ENCODE peak calls at places on chromosomes 3 and 15, in eight cellular contexts. R is endothelial cell, S is omental fat pad, Y is heart left ventricle, C is PC-3, O is body of pancreas, M is fibroblast of lung, N is osteoblast. Z is an unnamed sample.

GRCh38 chr3:137105277-137105977 is 147.6 kb downstream of the IL20RB start:
- DNase-seq in R (peak), S (no peak), Y (no peak), C (peak), O (peak), M (peak), N (no peak), Z (no peak)

GRCh38 chr15:26048669-26049068 is 185.5 kb upstream of the ATP10A start:
- DNase-seq in R (no peak), S (no peak), Y (no peak), C (no peak), O (no peak), M (no peak), N (no peak), Z (no peak)

GRCh38 chr3:134326760-134327593 is 47.3 kb downstream of the AMOTL2 start:
- DNase-seq in R (no peak), S (no peak), Y (no peak), C (peak), O (peak), M (peak), N (peak), Z (peak)

GRCh38 chr3:151278223-151278622 is at the start of gene P2RY14:
- DNase-seq in R (no peak), S (no peak), Y (no peak), C (no peak), O (no peak), M (no peak), N (no peak), Z (no peak)

GRCh38 chr3:130779486-130779885 is 32.9 kb upstream of the PIK3R4 start:
- DNase-seq in R (no peak), S (no peak), Y (no peak), C (no peak), O (no peak), M (no peak), N (no peak), Z (no peak)

GRCh38 chr3:42187936-42188335 is 78.0 kb downstream of the CCK start:
- DNase-seq in R (no peak), S (no peak), Y (no peak), C (no peak), O (no peak), M (no peak), N (no peak), Z (no peak)

GRCh38 chr3:42755681-42756578 is 17.1 kb downstream of the CCDC13 start:
- DNase-seq in R (no peak), S (no peak), Y (no peak), C (peak), O (no peak), M (peak), N (no peak), Z (no peak)

GRCh38 chr3:168914662-168915061 is 748.9 kb downstream of the MECOM start:
- DNase-seq in R (no peak), S (no peak), Y (no peak), C (peak), O (no peak), M (peak), N (no peak), Z (no peak)

GRCh38 chr3:125679258-125679657 is 84.0 kb upstream of the OSBPL11 start:
- DNase-seq in R (no peak), S (no peak), Y (no peak), C (no peak), O (no peak), M (no peak), N (no peak), Z (no peak)

GRCh38 chr3:157906627-157907026 is 199.6 kb downstream of the SHOX2 start:
- DNase-seq in R (no peak), S (no peak), Y (no peak), C (peak), O (no peak), M (peak), N (no peak), Z (peak)

GRCh38 chr3:112734718-112735350 is 93.9 kb upstream of the CCDC80 start:
- DNase-seq in R (peak), S (peak), Y (peak), C (peak), O (peak), M (peak), N (no peak), Z (peak)

GRCh38 chr3:126417461-126418255 is 22.9 kb downstream of the CFAP100 start:
- DNase-seq in R (no peak), S (no peak), Y (no peak), C (no peak), O (no peak), M (no peak), N (peak), Z (no peak)

GRCh38 chr15:28932361-28932760 is 46.6 kb downstream of the APBA2 start:
- DNase-seq in R (no peak), S (no peak), Y (no peak), C (no peak), O (no peak), M (no peak), N (no peak), Z (no peak)

GRCh38 chr3:130901463-130902204 is 7.8 kb downstream of the ATP2C1 start:
- DNase-seq in R (no peak), S (no peak), Y (no peak), C (no peak), O (no peak), M (no peak), N (no peak), Z (no peak)

GRCh38 chr3:138437281-138437680 is 2.9 kb downstream of the ESYT3 start:
- DNase-seq in R (no peak), S (no peak), Y (no peak), C (no peak), O (no peak), M (no peak), N (no peak), Z (no peak)

GRCh38 chr3:39166134-39166710 is 12.8 kb upstream of the CSRNP1 start:
- DNase-seq in R (no peak), S (no peak), Y (no peak), C (peak), O (no peak), M (peak), N (peak), Z (no peak)

GRCh38 chr3:107124885-107125284 is 252.4 kb upstream of the CCDC54 start:
- DNase-seq in R (no peak), S (no peak), Y (peak), C (peak), O (no peak), M (peak), N (no peak), Z (no peak)

GRCh38 chr15:96894669-96895068 is 564.2 kb downstream of the NR2F2 start:
- DNase-seq in R (no peak), S (no peak), Y (no peak), C (no peak), O (no peak), M (no peak), N (no peak), Z (no peak)

GRCh38 chr15:96388673-96389072 is 58.2 kb downstream of the NR2F2 start:
- DNase-seq in R (no peak), S (no peak), Y (no peak), C (no peak), O (no peak), M (no peak), N (no peak), Z (no peak)

GRCh38 chr3:49346797-49347251 is 7.0 kb upstream of the USP4 start:
- DNase-seq in R (no peak), S (no peak), Y (no peak), C (peak), O (no peak), M (peak), N (peak), Z (no peak)

GRCh38 chr3:62793961-62794360 is 81.3 kb downstream of the CADPS start:
- DNase-seq in R (no peak), S (no peak), Y (no peak), C (no peak), O (no peak), M (peak), N (no peak), Z (no peak)

GRCh38 chr15:69337133-69337532 is 38.4 kb downstream of the PAQR5 start:
- DNase-seq in R (no peak), S (no peak), Y (no peak), C (peak), O (no peak), M (peak), N (no peak), Z (no peak)

GRCh38 chr3:135806342-135806741 is 159.2 kb upstream of the PPP2R3A start:
- DNase-seq in R (no peak), S (no peak), Y (no peak), C (no peak), O (no peak), M (peak), N (no peak), Z (no peak)

GRCh38 chr3:139940622-139941021 is 5.6 kb downstream of the CLSTN2 start:
- DNase-seq in R (no peak), S (no peak), Y (no peak), C (no peak), O (no peak), M (no peak), N (no peak), Z (no peak)

GRCh38 chr3:176953106-176954080 is 243.9 kb downstream of the TBL1XR1 start:
- DNase-seq in R (no peak), S (no peak), Y (peak), C (peak), O (peak), M (peak), N (peak), Z (peak)

GRCh38 chr3:11558002-11558401 is 85.7 kb downstream of the VGLL4 start:
- DNase-seq in R (no peak), S (no peak), Y (no peak), C (peak), O (no peak), M (peak), N (peak), Z (no peak)

GRCh38 chr3:56919137-56919796 is 117.5 kb upstream of the ARHGEF3 start:
- DNase-seq in R (no peak), S (no peak), Y (no peak), C (no peak), O (no peak), M (no peak), N (no peak), Z (no peak)

GRCh38 chr15:52236015-52236414 is 44.8 kb upstream of the GNB5 start:
- DNase-seq in R (no peak), S (no peak), Y (no peak), C (no peak), O (no peak), M (no peak), N (no peak), Z (no peak)

GRCh38 chr3:12714278-12714677 is 44.8 kb downstream of the TMEM40 start:
- DNase-seq in R (no peak), S (no peak), Y (no peak), C (no peak), O (no peak), M (no peak), N (no peak), Z (no peak)

GRCh38 chr15:86624261-86625036 is 544.8 kb downstream of the AGBL1 start:
- DNase-seq in R (peak), S (no peak), Y (peak), C (peak), O (peak), M (peak), N (peak), Z (peak)

GRCh38 chr3:98754483-98754882 is 8.7 kb upstream of the ST3GAL6 start:
- DNase-seq in R (no peak), S (no peak), Y (no peak), C (no peak), O (no peak), M (no peak), N (no peak), Z (no peak)

DNA sequence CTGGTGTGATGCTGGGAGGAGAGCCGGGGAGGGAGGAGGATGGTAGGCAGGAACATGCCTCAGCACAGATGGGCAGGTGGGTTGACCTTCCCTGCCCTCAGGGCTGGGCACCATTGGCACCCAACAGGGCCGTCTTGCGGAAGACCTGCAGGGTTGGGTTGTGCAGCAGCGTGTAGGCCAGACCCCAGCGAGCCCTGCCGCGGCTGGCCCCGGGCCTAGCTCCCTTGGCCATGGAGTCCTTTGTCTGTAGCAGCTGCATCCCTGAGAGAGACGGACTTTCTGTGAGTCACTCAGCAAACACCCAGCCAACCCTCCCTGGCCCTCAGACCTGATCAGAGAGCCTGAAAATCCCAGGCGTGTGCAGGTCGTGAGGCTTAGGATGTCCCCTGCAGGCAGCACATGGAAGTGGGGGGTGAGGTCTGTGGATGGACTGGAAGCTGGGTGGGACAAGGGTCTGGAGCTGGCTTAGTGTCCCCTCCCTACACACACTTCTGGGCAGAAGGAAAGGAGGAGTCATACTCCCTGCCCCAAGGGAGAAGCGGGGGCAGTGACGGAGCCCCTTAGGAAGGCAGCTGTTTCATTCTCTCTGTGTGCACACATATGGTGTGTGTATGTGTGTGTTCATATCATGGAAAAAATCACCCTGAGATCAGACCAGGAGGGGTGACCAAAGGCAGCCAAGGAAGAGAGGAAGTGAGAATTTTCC is 6.6 kb downstream of the ISLR start:
- DNase-seq in R (no peak), S (no peak), Y (peak), C (peak), O (no peak), M (peak), N (peak), Z (no peak)
- TF ChIP-seq CTCF in R (no peak), S (no peak), Y (peak), C (no peak), O (no peak), M (no peak), N (no peak), Z (no peak)

GRCh38 chr3:88002448-88002847 is 56.4 kb downstream of the CGGBP1 start:
- DNase-seq in R (no peak), S (no peak), Y (no peak), C (no peak), O (no peak), M (no peak), N (no peak), Z (no peak)
- TF ChIP-seq CTCF in R (no peak), S (no peak), Y (no peak), C (no peak), O (no peak), M (no peak), N (no peak), Z (no peak)

DNA sequence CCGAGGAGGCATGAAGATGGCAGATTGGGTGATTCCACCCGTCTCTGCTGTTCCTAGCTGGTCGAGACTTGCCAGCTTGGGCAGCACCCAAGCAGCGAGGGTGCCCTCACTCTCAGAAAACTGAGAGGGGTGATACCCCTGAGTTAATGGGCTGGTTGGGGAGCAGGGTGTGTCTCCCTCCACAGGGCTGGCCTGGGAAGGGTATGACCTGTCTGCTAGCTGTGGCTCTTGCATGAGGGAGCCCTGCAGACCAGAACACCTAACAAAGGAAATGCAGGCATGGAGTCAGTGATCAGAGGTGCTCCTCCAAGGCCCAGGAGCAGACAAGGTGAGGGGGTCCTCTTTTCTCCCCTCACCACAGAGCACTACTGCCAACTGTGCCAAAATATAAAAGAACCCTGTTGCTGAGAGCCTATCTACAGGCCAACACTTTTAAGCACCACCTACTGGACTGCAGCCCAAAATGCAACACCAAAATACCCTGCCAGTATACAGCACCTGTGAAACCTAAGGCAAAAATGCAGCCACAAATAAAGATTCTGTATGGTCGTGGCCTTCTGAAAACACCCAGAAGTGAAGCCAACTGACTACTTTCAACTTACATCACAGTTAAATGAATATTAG is 35.8 kb upstream of the PPM1L start:
- DNase-seq in R (no peak), S (no peak), Y (no peak), C (peak), O (peak), M (no peak), N (no peak), Z (no peak)
- TF ChIP-seq CTCF in R (peak), S (no peak), Y (peak), C (peak), O (no peak), M (no peak), N (no peak), Z (no peak)

DNA sequence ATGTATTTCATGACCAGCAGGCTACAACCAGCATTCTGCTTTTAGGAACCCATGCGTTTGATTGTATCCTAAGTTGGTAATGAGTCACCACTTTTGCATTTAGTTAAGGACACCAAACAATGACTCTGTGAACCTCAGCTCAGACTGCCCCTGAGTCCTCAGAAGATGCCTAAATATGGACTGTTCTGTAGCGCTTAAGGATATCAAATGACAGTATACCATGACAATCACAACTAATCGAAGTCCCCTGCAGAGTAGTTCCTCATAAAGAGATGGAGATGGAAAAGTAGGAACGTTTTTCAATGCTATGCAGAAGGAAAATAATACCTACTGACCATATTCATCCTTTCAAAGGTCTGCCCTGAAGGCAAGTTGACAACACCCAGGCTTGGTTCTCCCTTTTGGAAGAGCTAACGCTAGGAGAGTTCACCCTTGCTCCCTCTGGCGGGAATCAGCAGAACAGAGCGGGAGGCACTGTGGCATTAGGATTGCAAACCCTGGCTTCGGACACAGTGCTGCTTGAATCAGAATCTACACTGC is 508.6 kb downstream of the FHIT start:
- DNase-seq in R (peak), S (no peak), Y (no peak), C (peak), O (no peak), M (peak), N (peak), Z (no peak)
- TF ChIP-seq CTCF in R (peak), S (no peak), Y (no peak), C (peak), O (no peak), M (peak), N (peak), Z (peak)

GRCh38 chr3:159928692-159929091 is 59.9 kb upstream of the IL12A start:
- DNase-seq in R (no peak), S (no peak), Y (no peak), C (peak), O (no peak), M (peak), N (peak), Z (peak)

GRCh38 chr3:159928071-159928491 is 60.6 kb upstream of the IL12A start:
- DNase-seq in R (no peak), S (no peak), Y (no peak), C (peak), O (no peak), M (peak), N (no peak), Z (no peak)

GRCh38 chr3:159926573-159926972 is 62.1 kb upstream of the IL12A start:
- DNase-seq in R (no peak), S (no peak), Y (no peak), C (no peak), O (no peak), M (no peak), N (no peak), Z (no peak)

GRCh38 chr3:159929894-159930235 is 58.8 kb upstream of the IL12A start:
- DNase-seq in R (no peak), S (no peak), Y (no peak), C (no peak), O (no peak), M (no peak), N (peak), Z (no peak)

DNA sequence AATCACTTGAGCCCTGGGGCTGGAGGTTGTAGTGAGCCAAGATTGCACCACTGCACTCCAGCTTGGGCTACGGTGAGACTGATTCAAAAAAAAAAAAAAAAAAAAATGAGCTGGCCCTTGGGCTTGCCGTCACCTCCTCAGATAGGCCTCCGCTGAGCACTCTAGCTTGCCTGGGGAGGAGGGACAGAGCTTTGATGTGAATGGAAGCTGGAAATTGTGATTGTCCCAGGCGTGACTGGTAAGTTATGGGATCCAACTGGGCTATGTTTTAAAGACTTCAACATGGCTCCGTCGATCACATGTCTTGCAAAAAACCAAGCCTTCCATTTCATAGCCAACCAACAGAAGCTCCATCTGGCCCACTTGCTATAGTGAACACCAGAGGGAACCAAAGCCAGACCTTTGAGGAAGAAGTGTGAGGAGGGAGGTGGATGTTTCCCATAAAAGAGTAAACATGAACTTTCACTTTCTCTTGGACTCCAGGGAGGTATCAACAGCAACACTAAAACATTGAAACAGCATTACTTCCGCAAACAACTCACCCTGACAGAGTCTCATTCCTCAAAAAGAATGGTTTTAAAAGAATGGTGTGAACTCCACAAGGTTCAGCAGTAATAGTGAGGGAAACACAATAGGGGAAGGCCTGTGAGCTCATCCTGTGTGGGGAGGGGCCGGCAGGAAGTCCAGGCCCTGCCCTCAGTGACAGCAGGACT is 59.3 kb upstream of the IL12A start:
- DNase-seq in R (peak), S (no peak), Y (peak), C (peak), O (no peak), M (peak), N (no peak), Z (peak)
- TF ChIP-seq CTCF in R (no peak), S (no peak), Y (peak), C (peak), O (no peak), M (peak), N (peak), Z (peak)

GRCh38 chr3:103923907-103924306 is 1442.8 kb upstream of the ALCAM start:
- DNase-seq in R (no peak), S (no peak), Y (no peak), C (no peak), O (no peak), M (no peak), N (no peak), Z (no peak)
- TF ChIP-seq CTCF in R (no peak), S (no peak), Y (no peak), C (no peak), O (no peak), M (no peak), N (no peak), Z (no peak)

Z was measured in AG09319.